ENCODE peak calls at places on chromosomes 13 and 19, in four cellular contexts. T is AG09319, V is GM13977, Q is uterus. R is an unnamed sample.

GRCh38 chr13:74128171-74128767 is 5.9 kb downstream of the KLF12 start:
- DNase-seq in V (no peak), Q (no peak), T (no peak), R (no peak)

GRCh38 chr19:20233105-20233504 is 66.1 kb downstream of the ZNF486 start:
- DNase-seq in T (no peak), V (no peak), Q (no peak), R (no peak)

GRCh38 chr19:15412832-15413231 is 6.0 kb downstream of the AKAP8L start:
- DNase-seq in V (no peak), Q (no peak), T (no peak), R (no peak)

GRCh38 chr19:44943801-44944249 is 1.8 kb downstream of the APOC4 start:
- DNase-seq in Q (no peak), T (no peak), V (peak), R (peak)

GRCh38 chr19:42352216-42352892 is 26.9 kb downstream of the MEGF8 start:
- DNase-seq in T (no peak), Q (no peak), V (peak), R (no peak)

GRCh38 chr13:75101997-75102720 is 379.8 kb downstream of the TBC1D4 start:
- DNase-seq in Q (no peak), T (no peak), V (no peak), R (no peak)

GRCh38 chr19:14678199-14678598 is 3.6 kb upstream of the ADGRE3 start:
- DNase-seq in Q (no peak), T (no peak), V (no peak), R (no peak)

GRCh38 chr13:21234537-21234936 is 58.1 kb downstream of the MRPL57 start:
- DNase-seq in V (no peak), T (no peak), Q (no peak), R (no peak)

GRCh38 chr13:29465741-29466293 is 129.7 kb downstream of the SLC7A1 start:
- DNase-seq in T (no peak), V (no peak), Q (peak), R (no peak)

GRCh38 chr19:5103061-5103701 is 134.3 kb downstream of the KDM4B start:
- DNase-seq in T (no peak), V (no peak), Q (peak), R (peak)

GRCh38 chr13:98761126-98761978 is 8.9 kb upstream of the SLC15A1 start:
- DNase-seq in V (peak), Q (no peak), T (peak), R (no peak)

GRCh38 chr19:49241769-49242168 is 83.2 kb downstream of the SLC6A16 start:
- DNase-seq in T (no peak), Q (no peak), V (no peak), R (no peak)

GRCh38 chr13:46035066-46035465 is 17.5 kb downstream of the ZC3H13 start:
- DNase-seq in V (no peak), T (no peak), Q (no peak), R (no peak)

GRCh38 chr19:58409010-58409790 is 751 bp downstream of the ZNF584 start:
- DNase-seq in T (no peak), Q (no peak), V (no peak), R (no peak)

GRCh38 chr19:38045554-38046253 is 138.7 kb downstream of the SIPA1L3 start:
- DNase-seq in T (no peak), V (no peak), Q (no peak), R (no peak)

GRCh38 chr13:47326061-47326460 is 429.2 kb upstream of the HTR2A start:
- DNase-seq in T (no peak), V (no peak), Q (no peak), R (no peak)

GRCh38 chr13:18964942-18965341 is 216.7 kb downstream of the TUBA3C start:
- DNase-seq in Q (no peak), V (no peak), T (no peak), R (no peak)

R was measured in C1 segment of cervical spinal cord.